ENCODE peak calls at places on chromosome 18, in four cellular contexts. One of them, this sample, is unnamed.
A peak's percentile ranks its signal among the peaks of the same experiment; 100 is the strongest.

GRCh38 chr18:74524097-74524496 is 10.2 kb upstream of the CNDP1 start:
- DNase-seq in AG10803: no peak
- DNase-seq in foreskin keratinocyte: no peak
- DNase-seq in naive thymus-derived CD4-positive, alpha-beta T cell: no peak
- DNase-seq in this sample: no peak

GRCh38 chr18:50879302-50880107 is 587 bp downstream of the ME2 start:
- DNase-seq in AG10803: peak; percentile 48
- DNase-seq in foreskin keratinocyte: no peak
- DNase-seq in naive thymus-derived CD4-positive, alpha-beta T cell: peak; percentile 32
- DNase-seq in this sample: no peak

GRCh38 chr18:46283895-46284295 is 179.7 kb downstream of the HAUS1 start:
- DNase-seq in naive thymus-derived CD4-positive, alpha-beta T cell: no peak
- DNase-seq in foreskin keratinocyte: no peak
- DNase-seq in AG10803: no peak
- DNase-seq in this sample: no peak

GRCh38 chr18:63578357-63578958 is 8.7 kb upstream of the SERPINB13 start:
- DNase-seq in foreskin keratinocyte: no peak
- DNase-seq in AG10803: peak; percentile 51
- DNase-seq in naive thymus-derived CD4-positive, alpha-beta T cell: no peak
- DNase-seq in this sample: peak; percentile 11

GRCh38 chr18:67862069-67862468 is 345.5 kb upstream of the DSEL start:
- DNase-seq in foreskin keratinocyte: no peak
- DNase-seq in AG10803: peak; percentile 70
- DNase-seq in naive thymus-derived CD4-positive, alpha-beta T cell: no peak
- DNase-seq in this sample: peak; percentile 18

GRCh38 chr18:7064346-7064745 is 53.3 kb downstream of the LAMA1 start:
- DNase-seq in foreskin keratinocyte: peak; percentile 34
- DNase-seq in naive thymus-derived CD4-positive, alpha-beta T cell: no peak
- DNase-seq in AG10803: no peak
- DNase-seq in this sample: no peak

GRCh38 chr18:36711813-36712444 is 116.9 kb downstream of the TPGS2 start:
- DNase-seq in naive thymus-derived CD4-positive, alpha-beta T cell: no peak
- DNase-seq in foreskin keratinocyte: peak; percentile 54
- DNase-seq in AG10803: peak; percentile 74
- DNase-seq in this sample: peak; percentile 64

GRCh38 chr18:77105021-77105420 is 27.6 kb downstream of the MBP start:
- DNase-seq in AG10803: peak; percentile 18
- DNase-seq in naive thymus-derived CD4-positive, alpha-beta T cell: no peak
- DNase-seq in foreskin keratinocyte: no peak
- DNase-seq in this sample: no peak

GRCh38 chr18:46156838-46157237 is 52.7 kb downstream of the HAUS1 start:
- DNase-seq in naive thymus-derived CD4-positive, alpha-beta T cell: no peak
- DNase-seq in AG10803: no peak
- DNase-seq in foreskin keratinocyte: no peak
- DNase-seq in this sample: no peak

GRCh38 chr18:38851526-38851925 is 1285.9 kb upstream of the CELF4 start:
- DNase-seq in naive thymus-derived CD4-positive, alpha-beta T cell: no peak
- DNase-seq in AG10803: no peak
- DNase-seq in foreskin keratinocyte: peak; percentile 27
- DNase-seq in this sample: no peak

GRCh38 chr18:76979111-76979751 is 153.4 kb downstream of the MBP start:
- DNase-seq in naive thymus-derived CD4-positive, alpha-beta T cell: no peak
- DNase-seq in AG10803: no peak
- DNase-seq in foreskin keratinocyte: no peak
- DNase-seq in this sample: no peak

GRCh38 chr18:10544093-10544748 is 18.4 kb downstream of the NAPG start:
- DNase-seq in foreskin keratinocyte: no peak
- DNase-seq in naive thymus-derived CD4-positive, alpha-beta T cell: no peak
- DNase-seq in AG10803: no peak
- DNase-seq in this sample: no peak

GRCh38 chr18:11937874-11938478 is 29.9 kb upstream of the MPPE1 start:
- DNase-seq in foreskin keratinocyte: no peak
- DNase-seq in naive thymus-derived CD4-positive, alpha-beta T cell: peak; percentile 70
- DNase-seq in AG10803: peak; percentile 58
- DNase-seq in this sample: no peak

GRCh38 chr18:24685232-24685959 is 225.0 kb downstream of the HRH4 start:
- DNase-seq in naive thymus-derived CD4-positive, alpha-beta T cell: no peak
- DNase-seq in foreskin keratinocyte: no peak
- DNase-seq in AG10803: no peak
- DNase-seq in this sample: no peak

GRCh38 chr18:58087928-58088722 is 44.1 kb downstream of the NEDD4L start:
- DNase-seq in foreskin keratinocyte: peak; percentile 90
- DNase-seq in naive thymus-derived CD4-positive, alpha-beta T cell: no peak
- DNase-seq in AG10803: no peak
- DNase-seq in this sample: no peak

GRCh38 chr18:26999797-27000196 is 134.3 kb upstream of the AQP4 start:
- DNase-seq in foreskin keratinocyte: no peak
- DNase-seq in AG10803: no peak
- DNase-seq in naive thymus-derived CD4-positive, alpha-beta T cell: no peak
- DNase-seq in this sample: no peak

GRCh38 chr18:77206676-77207370 is 42.8 kb upstream of the GALR1 start:
- DNase-seq in naive thymus-derived CD4-positive, alpha-beta T cell: no peak
- DNase-seq in AG10803: peak; percentile 82
- DNase-seq in foreskin keratinocyte: no peak
- DNase-seq in this sample: no peak

GRCh38 chr18:43515481-43515880 is 238.2 kb upstream of the SYT4 start:
- DNase-seq in naive thymus-derived CD4-positive, alpha-beta T cell: no peak
- DNase-seq in AG10803: no peak
- DNase-seq in foreskin keratinocyte: no peak
- DNase-seq in this sample: no peak

This sample was measured in HS-5.